ENCODE peak calls at places on chromosome 19, in four cellular contexts. D is esophagus squamous epithelium, V is endothelial cell of umbilical vein, N is suprapubic skin. R is an unnamed sample. For H3K27me3 and H3K9me3, the result is how much of the 10 kb centered on the place peaks cover.

GRCh38 chr19:16325671-16326400 is 1.2 kb downstream of the KLF2 start:
- DNase-seq in N (peak), D (no peak), V (peak), R (peak)

GRCh38 chr19:4577020-4577782 is 17.7 kb upstream of the SEMA6B start:
- DNase-seq in D (no peak), V (no peak), N (no peak), R (no peak)

GRCh38 chr19:38666662-38667448 is 19.4 kb downstream of the ACTN4 start:
- DNase-seq in N (no peak), D (no peak), V (peak), R (no peak)

GRCh38 chr19:17618281-17618903 is 62.9 kb downstream of the COLGALT1 start:
- DNase-seq in V (no peak), D (no peak), N (no peak), R (no peak)

GRCh38 chr19:2736550-2737190 is 3.1 kb downstream of the SLC39A3 start:
- DNase-seq in N (no peak), D (no peak), V (no peak), R (no peak)

GRCh38 chr19:11921852-11922495 is 2.9 kb upstream of the ZNF700 start:
- DNase-seq in D (no peak), V (no peak), N (no peak), R (no peak)

GRCh38 chr19:13588953-13589833 is 82.9 kb upstream of the CACNA1A start:
- DNase-seq in D (no peak), V (peak), N (peak), R (peak)

GRCh38 chr19:38649305-38650179 is 2.1 kb downstream of the ACTN4 start:
- DNase-seq in N (no peak), D (no peak), V (peak), R (peak)

GRCh38 chr19:7833225-7834156 is 3.5 kb downstream of the EVI5L start:
- DNase-seq in D (no peak), V (no peak), N (no peak), R (peak)

GRCh38 chr19:17205237-17206140 is 9.7 kb upstream of the USE1 start:
- DNase-seq in V (peak), D (no peak), N (no peak), R (peak)

GRCh38 chr19:41945135-41945766 is 13.9 kb downstream of the RABAC1 start:
- DNase-seq in D (peak), N (no peak), V (no peak), R (no peak)

GRCh38 chr19:7191946-7192691 is 102.1 kb downstream of the INSR start:
- DNase-seq in N (no peak), V (no peak), D (no peak), R (no peak)

GRCh38 chr19:38707512-38708114 is 36.7 kb downstream of the CAPN12 start:
- DNase-seq in V (peak), D (no peak), N (peak), R (no peak)

GRCh38 chr19:16889429-16889882 is 657 bp downstream of the F2RL3 start:
- DNase-seq in N (peak), D (no peak), V (no peak), R (no peak)

GRCh38 chr19:45153339-45154063 is 7.3 kb downstream of the NKPD1 start:
- DNase-seq in N (no peak), V (peak), D (no peak), R (no peak)

GRCh38 chr19:40674291-40674690 is 16.2 kb downstream of the NUMBL start:
- DNase-seq in V (no peak), D (no peak), N (no peak), R (peak)

GRCh38 chr19:16619456-16619855 is 8.5 kb downstream of the MED26 start:
- DNase-seq in V (no peak), D (no peak), N (no peak), R (no peak)

GRCh38 chr19:28239270-28239669 is 973.7 kb downstream of the UQCRFS1 start:
- DNase-seq in N (peak), D (no peak), V (no peak), R (no peak)

GRCh38 chr19:3712663-3713531 is 4.7 kb downstream of the TJP3 start:
- DNase-seq in V (no peak), N (no peak), D (no peak), R (peak)

GRCh38 chr19:14476663-14477401 is 1.7 kb upstream of the PTGER1 start:
- DNase-seq in N (no peak), V (no peak), D (no peak), R (no peak)

GRCh38 chr19:290539-291521 is at the start of gene PLPP2:
- DNase-seq in N (no peak), V (no peak), D (no peak), R (no peak)

GRCh38 chr19:12703056-12703455 is 6.6 kb upstream of the FBXW9 start:
- DNase-seq in N (no peak), V (peak), D (no peak), R (no peak)

GRCh38 chr19:54325194-54325621 is 12.2 kb upstream of the LILRA5 start:
- DNase-seq in D (no peak), N (no peak), V (peak), R (no peak)

GRCh38 chr19:35710784-35711723 is 6.7 kb downstream of the ZBTB32 start:
- DNase-seq in V (no peak), N (no peak), D (no peak), R (no peak)

GRCh38 chr19:34310494-34310981 is 54.5 kb upstream of the GPI start:
- DNase-seq in N (no peak), V (no peak), D (no peak), R (no peak)

GRCh38 chr19:5918463-5919079 is 4.5 kb downstream of the CAPS start:
- DNase-seq in D (no peak), N (no peak), V (no peak), R (no peak)

GRCh38 chr19:29841559-29842367 is 30.0 kb downstream of the CCNE1 start:
- DNase-seq in D (no peak), N (no peak), V (peak), R (no peak)

GRCh38 chr19:35843676-35844481 is 8.4 kb downstream of the NPHS1 start:
- DNase-seq in N (no peak), D (no peak), V (no peak), R (peak)

GRCh38 chr19:47158367-47158791 is 27.7 kb downstream of the SAE1 start:
- DNase-seq in D (no peak), V (peak), N (no peak), R (no peak)

DNA sequence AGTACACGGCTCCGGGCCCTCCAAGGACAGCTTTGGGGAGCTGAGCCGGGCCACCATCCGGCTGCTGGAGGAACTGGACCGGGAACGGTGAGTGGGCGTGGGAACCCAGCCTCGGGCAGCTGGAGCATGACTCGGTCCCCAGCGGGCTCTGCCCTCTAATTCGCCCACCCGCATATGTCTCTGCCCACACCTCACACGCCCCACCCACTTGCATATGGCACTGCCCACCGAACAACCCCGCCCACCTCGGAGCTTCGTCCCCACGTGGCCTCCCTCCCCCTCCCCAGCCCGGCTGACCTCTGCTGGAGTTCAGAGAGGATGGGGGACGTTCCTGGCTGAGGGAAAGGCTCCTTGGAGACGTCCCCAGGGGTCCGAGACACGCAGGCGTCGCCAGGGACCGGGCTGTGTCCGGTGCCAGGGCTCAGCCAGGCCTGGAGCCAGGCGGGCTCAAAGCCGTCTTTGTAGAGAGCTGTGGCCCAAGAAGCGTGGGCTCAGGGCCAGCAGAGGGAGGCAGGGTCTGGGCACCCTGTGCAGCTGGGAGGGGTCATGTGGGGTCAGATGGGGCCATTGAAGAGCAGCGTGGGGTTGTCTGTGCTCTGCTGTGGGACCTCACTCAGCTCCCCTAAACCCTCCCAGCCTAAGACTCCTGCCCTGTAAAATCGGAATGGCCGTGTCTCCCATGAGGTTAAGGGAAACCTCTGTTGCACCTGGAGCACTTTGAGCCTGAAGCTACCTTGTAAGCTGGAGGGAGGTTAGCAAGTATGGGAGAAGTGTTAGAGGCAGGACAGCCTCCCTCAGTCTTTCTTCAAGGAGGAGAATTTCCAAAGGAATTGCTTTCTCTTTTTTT is 3.8 kb downstream of the APC2 start:
- DNase-seq in D (no peak), V (no peak), N (no peak), R (peak)
- H3K27me3 ChIP-seq in D (under half), V (under half), N (half or more), R (half or more)

GRCh38 chr19:57016076-57016475 is 103.7 kb upstream of the USP29 start:
- DNase-seq in N (no peak), D (no peak), V (no peak), R (no peak)
- H3K9me3 ChIP-seq in N (under half), D (under half), V (under half), R (half or more)

GRCh38 chr19:51020988-51021651 is 1.6 kb upstream of the KLK10 start:
- DNase-seq in V (peak), D (no peak), N (no peak), R (no peak)
- H3K27me3 ChIP-seq in V (under half), D (under half), N (half or more), R (half or more)

DNA sequence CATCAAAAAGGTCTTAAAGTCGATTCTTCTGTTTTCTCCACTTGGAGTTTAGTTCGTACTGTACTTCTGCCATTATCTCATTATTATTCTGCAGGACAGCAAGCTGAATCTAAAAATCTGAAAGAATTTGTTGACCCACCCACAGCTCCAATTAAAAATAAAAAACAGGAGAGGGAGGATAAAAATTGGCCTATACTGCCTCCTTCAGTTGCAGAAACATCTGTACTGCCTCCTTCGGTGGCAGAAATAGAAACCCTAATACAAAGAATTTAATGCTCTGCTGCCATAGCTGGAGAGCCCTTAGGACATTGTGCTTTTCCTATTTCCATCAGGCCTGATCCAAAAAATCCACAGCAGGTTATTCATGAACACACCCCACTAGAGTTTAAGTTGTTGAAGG is 9.8 kb downstream of the ZNF350 start:
- DNase-seq in D (no peak), V (no peak), N (no peak), R (no peak)
- H3K9me3 ChIP-seq in D (half or more), V (under half), N (half or more), R (under half)

DNA sequence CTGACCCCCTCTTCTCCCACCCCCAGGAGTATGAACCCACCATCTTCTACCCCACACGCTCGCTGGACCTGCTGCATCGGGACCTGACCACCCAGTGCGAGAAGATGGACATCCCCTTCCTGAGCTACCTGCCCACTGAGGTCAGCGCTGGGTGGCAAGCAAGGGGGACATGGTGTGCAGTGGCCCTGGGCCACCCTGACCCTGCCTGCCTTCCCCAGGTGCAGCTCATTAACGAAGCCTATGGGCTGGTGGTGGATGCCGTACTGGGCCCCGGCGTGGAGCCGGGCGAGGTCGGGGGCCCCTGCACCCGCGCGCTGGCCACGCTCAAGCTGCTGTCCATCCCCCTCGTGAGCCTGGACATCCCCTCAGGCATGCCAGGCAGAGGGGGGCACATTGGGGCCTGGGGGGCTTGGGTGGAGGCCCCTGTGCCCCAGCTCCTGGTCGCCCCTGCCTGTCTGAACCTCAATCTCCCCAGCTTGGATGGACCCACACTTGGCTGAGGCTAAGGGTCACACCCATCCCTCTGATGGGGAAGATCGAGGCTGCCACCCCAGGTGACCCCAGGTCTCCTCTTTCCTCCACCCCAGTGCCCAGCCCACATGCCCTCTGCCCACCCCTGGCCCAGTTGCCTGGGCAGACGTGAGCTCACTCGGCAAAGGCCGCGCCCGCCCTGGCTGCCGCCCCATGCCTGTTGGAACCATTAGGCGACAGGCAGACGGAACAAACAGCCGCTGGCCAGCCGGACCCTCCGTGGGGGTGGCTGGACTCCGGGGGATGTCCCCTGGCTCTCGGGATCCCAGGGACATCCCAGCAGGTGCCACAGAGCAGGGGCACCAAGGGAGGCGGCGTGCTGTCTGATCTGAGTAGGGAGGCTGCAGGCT is 2.5 kb upstream of the CILP2 start:
- DNase-seq in V (no peak), D (no peak), N (no peak), R (no peak)
- H3K27me3 ChIP-seq in V (under half), D (under half), N (under half), R (under half)

DNA sequence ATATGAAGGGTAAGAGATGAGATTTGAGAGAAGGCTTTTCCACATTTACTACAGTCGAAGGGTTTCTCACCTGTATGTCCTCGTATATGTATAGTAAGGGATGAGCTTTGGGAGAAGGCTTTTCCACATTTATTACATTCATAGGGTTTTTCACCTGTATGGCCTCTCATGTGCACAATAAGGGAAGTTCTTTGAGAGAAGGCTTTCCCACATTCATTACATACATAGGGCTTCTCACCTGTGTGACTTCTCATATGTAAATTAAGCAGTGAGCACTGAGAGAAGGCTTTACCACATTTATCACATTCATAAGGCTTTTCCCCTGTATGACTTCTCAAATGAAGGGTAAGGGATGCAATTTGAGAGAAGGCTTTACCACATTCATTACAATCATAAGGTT is 41.8 kb downstream of the ZNF527 start:
- DNase-seq in D (no peak), V (no peak), N (no peak), R (no peak)
- H3K9me3 ChIP-seq in D (half or more), V (under half), N (half or more), R (under half)

R was measured in left lung.